ENCODE peak calls at places on chromosomes 16 and 17, in five cellular contexts. One of them, this sample, is unnamed.

GRCh38 chr16:76819517-76819916 is 371.5 kb upstream of the MON1B start:
- DNase-seq in left lung: no peak
- DNase-seq in esophagus squamous epithelium: no peak
- DNase-seq in heart left ventricle: no peak
- DNase-seq in GM10248: no peak
- DNase-seq in this sample: no peak

GRCh38 chr17:44209786-44210341 is 9.6 kb downstream of the UBTF start:
- DNase-seq in left lung: no peak
- DNase-seq in esophagus squamous epithelium: no peak
- DNase-seq in heart left ventricle: no peak
- DNase-seq in GM10248: peak
- DNase-seq in this sample: no peak

GRCh38 chr16:11326084-11326736 is 19.0 kb upstream of the RMI2 start:
- DNase-seq in left lung: no peak
- DNase-seq in esophagus squamous epithelium: no peak
- DNase-seq in heart left ventricle: no peak
- DNase-seq in GM10248: no peak
- DNase-seq in this sample: no peak

GRCh38 chr16:49754495-49755290 is 101.2 kb downstream of the ZNF423 start:
- DNase-seq in left lung: no peak
- DNase-seq in esophagus squamous epithelium: no peak
- DNase-seq in heart left ventricle: peak
- DNase-seq in GM10248: no peak
- DNase-seq in this sample: no peak

GRCh38 chr17:83137523-83137922 is 58.1 kb downstream of the METRNL start:
- DNase-seq in left lung: peak
- DNase-seq in esophagus squamous epithelium: no peak
- DNase-seq in heart left ventricle: peak
- DNase-seq in GM10248: no peak
- DNase-seq in this sample: no peak

GRCh38 chr17:27513849-27514248 is 57.6 kb downstream of the KSR1 start:
- DNase-seq in left lung: no peak
- DNase-seq in esophagus squamous epithelium: no peak
- DNase-seq in heart left ventricle: no peak
- DNase-seq in GM10248: no peak
- DNase-seq in this sample: no peak

GRCh38 chr17:77382356-77382911 is 241.7 kb downstream of the SEC14L1 start:
- DNase-seq in left lung: no peak
- DNase-seq in esophagus squamous epithelium: no peak
- DNase-seq in heart left ventricle: no peak
- DNase-seq in GM10248: no peak
- DNase-seq in this sample: no peak

GRCh38 chr17:7478276-7479138 is 924 bp downstream of the ZBTB4 start:
- DNase-seq in left lung: peak
- DNase-seq in esophagus squamous epithelium: no peak
- DNase-seq in heart left ventricle: peak
- DNase-seq in GM10248: peak
- DNase-seq in this sample: peak

GRCh38 chr17:64103751-64104364 is 26.1 kb downstream of the ERN1 start:
- DNase-seq in left lung: no peak
- DNase-seq in esophagus squamous epithelium: no peak
- DNase-seq in heart left ventricle: no peak
- DNase-seq in GM10248: no peak
- DNase-seq in this sample: peak

GRCh38 chr17:50059759-50060273 is 3.9 kb downstream of the ITGA3 start:
- DNase-seq in left lung: no peak
- DNase-seq in esophagus squamous epithelium: no peak
- DNase-seq in heart left ventricle: no peak
- DNase-seq in GM10248: no peak
- DNase-seq in this sample: no peak

GRCh38 chr16:11783319-11784047 is 13.6 kb downstream of the ZC3H7A start:
- DNase-seq in left lung: no peak
- DNase-seq in esophagus squamous epithelium: no peak
- DNase-seq in heart left ventricle: no peak
- DNase-seq in GM10248: peak
- DNase-seq in this sample: peak

GRCh38 chr16:13507530-13507929 is 412.4 kb upstream of the ERCC4 start:
- DNase-seq in left lung: no peak
- DNase-seq in esophagus squamous epithelium: no peak
- DNase-seq in heart left ventricle: no peak
- DNase-seq in GM10248: no peak
- DNase-seq in this sample: no peak

DNA sequence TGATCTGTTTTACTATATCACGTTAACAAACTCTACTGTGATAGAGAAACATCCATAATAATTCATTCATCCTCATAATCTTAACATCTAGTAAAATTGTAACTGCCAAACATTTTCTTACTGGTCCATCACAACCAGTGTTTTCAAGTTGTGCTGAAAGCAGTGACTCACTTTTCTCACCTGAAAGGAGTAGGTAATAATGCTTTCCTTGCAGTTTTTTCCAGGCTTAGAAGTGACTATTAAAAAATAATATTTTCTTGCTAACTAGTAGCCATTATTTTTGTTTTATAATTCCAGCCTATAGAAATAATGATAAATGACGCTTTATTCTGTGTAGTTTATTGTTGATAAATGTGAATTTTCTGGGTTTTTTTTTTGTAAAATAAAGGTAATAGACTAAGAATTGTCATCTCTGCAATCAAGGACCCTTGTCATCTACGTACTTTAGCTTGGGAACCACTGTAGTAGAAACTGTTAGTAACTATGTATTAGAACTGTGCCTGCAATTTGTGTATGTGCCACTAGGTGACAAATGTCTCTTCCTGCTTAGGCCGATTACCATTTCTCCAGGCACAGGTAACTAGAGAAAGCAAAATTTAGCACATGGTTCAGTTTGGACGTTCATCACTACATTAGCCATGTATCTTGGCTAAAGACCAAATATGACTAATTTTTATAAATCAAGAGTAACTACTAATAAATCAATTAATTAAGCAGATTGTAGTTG is 409.4 kb upstream of the ERCC4 start:
- DNase-seq in left lung: no peak
- DNase-seq in esophagus squamous epithelium: no peak
- DNase-seq in heart left ventricle: no peak
- DNase-seq in GM10248: no peak
- DNase-seq in this sample: no peak
- TF ChIP-seq CTCF in left lung: no peak
- TF ChIP-seq CTCF in esophagus squamous epithelium: no peak
- TF ChIP-seq CTCF in heart left ventricle: peak
- TF ChIP-seq CTCF in GM10248: no peak
- TF ChIP-seq CTCF in this sample: peak

GRCh38 chr17:9162275-9162985 is 141.1 kb downstream of the NTN1 start:
- DNase-seq in left lung: no peak
- DNase-seq in esophagus squamous epithelium: no peak
- DNase-seq in heart left ventricle: no peak
- DNase-seq in GM10248: no peak
- DNase-seq in this sample: no peak
- TF ChIP-seq CTCF in left lung: no peak
- TF ChIP-seq CTCF in esophagus squamous epithelium: peak
- TF ChIP-seq CTCF in heart left ventricle: no peak
- TF ChIP-seq CTCF in GM10248: no peak
- TF ChIP-seq CTCF in this sample: no peak

GRCh38 chr16:55372792-55373488 is 48.9 kb downstream of the IRX6 start:
- DNase-seq in left lung: no peak
- DNase-seq in esophagus squamous epithelium: no peak
- DNase-seq in heart left ventricle: peak
- DNase-seq in GM10248: no peak
- DNase-seq in this sample: no peak

GRCh38 chr16:55368205-55368604 is 44.2 kb downstream of the IRX6 start:
- DNase-seq in left lung: no peak
- DNase-seq in esophagus squamous epithelium: no peak
- DNase-seq in heart left ventricle: no peak
- DNase-seq in GM10248: no peak
- DNase-seq in this sample: no peak

GRCh38 chr16:55369151-55369550 is 45.1 kb downstream of the IRX6 start:
- DNase-seq in left lung: no peak
- DNase-seq in esophagus squamous epithelium: no peak
- DNase-seq in heart left ventricle: no peak
- DNase-seq in GM10248: no peak
- DNase-seq in this sample: no peak

GRCh38 chr16:55373489-55373832 is 49.5 kb downstream of the IRX6 start:
- DNase-seq in left lung: no peak
- DNase-seq in esophagus squamous epithelium: no peak
- DNase-seq in heart left ventricle: no peak
- DNase-seq in GM10248: no peak
- DNase-seq in this sample: no peak

DNA sequence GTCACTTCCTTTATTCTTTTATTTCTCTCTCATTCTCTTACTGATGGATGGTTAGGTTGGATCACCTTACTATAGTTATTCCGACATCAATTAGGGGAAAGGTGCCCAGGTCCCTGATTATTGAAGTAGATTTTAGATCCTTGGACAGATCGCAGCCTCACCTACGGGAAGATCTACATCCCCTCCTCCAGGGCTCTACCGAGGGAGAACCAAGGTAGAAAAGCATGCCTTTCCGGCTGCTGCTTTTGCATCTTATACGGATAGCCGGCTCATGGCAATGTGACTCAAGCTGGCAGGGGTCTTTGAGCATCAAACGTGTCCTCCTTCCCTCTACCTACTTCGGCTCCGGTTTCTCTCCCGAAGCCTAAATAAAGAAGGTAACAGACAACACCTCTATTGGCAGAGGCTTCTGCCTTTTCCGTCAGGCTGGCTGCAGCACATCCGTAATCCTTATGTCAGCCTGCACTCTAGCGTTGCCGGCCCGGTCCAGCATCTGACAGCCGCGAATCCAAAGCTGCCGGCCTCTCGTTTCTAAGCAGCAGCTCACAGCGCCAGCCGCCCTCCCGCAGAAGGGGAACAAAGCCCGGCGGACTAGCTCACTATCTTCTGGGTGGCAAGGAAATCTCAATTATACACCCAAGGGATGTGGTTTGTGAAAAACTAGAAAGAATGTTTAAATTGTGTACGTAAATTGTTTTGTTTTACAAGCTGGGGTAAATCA is 46.9 kb downstream of the IRX6 start:
- DNase-seq in left lung: peak
- DNase-seq in esophagus squamous epithelium: no peak
- DNase-seq in heart left ventricle: peak
- DNase-seq in GM10248: no peak
- DNase-seq in this sample: no peak
- TF ChIP-seq CTCF in left lung: no peak
- TF ChIP-seq CTCF in esophagus squamous epithelium: peak
- TF ChIP-seq CTCF in heart left ventricle: peak
- TF ChIP-seq CTCF in GM10248: peak
- TF ChIP-seq CTCF in this sample: peak

GRCh38 chr16:63461248-63461841 is 1425.1 kb upstream of the CDH8 start:
- DNase-seq in left lung: no peak
- DNase-seq in esophagus squamous epithelium: no peak
- DNase-seq in heart left ventricle: no peak
- DNase-seq in GM10248: no peak
- DNase-seq in this sample: peak
- TF ChIP-seq CTCF in left lung: no peak
- TF ChIP-seq CTCF in esophagus squamous epithelium: peak
- TF ChIP-seq CTCF in heart left ventricle: no peak
- TF ChIP-seq CTCF in GM10248: peak
- TF ChIP-seq CTCF in this sample: peak